ENCODE peak calls at places on chromosomes 1 and 21, in nine cellular contexts. One of them, this sample, is unnamed.

GRCh38 chr1:37306461-37306860 is 167.9 kb upstream of the ZC3H12A start:
- DNase-seq in cardiac muscle cell: no peak
- DNase-seq in naive B cell: no peak
- DNase-seq in fibroblast of mammary gland: peak
- DNase-seq in ELF-1: no peak
- DNase-seq in ascending aorta: no peak
- DNase-seq in PC-3: no peak
- DNase-seq in CD8-positive, alpha-beta memory T cell: no peak
- DNase-seq in T-helper 1 cell: no peak
- DNase-seq in this sample: no peak

GRCh38 chr1:29974345-29974744 is 738.0 kb downstream of the PTPRU start:
- DNase-seq in cardiac muscle cell: no peak
- DNase-seq in naive B cell: no peak
- DNase-seq in fibroblast of mammary gland: peak
- DNase-seq in ELF-1: peak
- DNase-seq in ascending aorta: no peak
- DNase-seq in PC-3: peak
- DNase-seq in CD8-positive, alpha-beta memory T cell: no peak
- DNase-seq in T-helper 1 cell: no peak
- DNase-seq in this sample: no peak

GRCh38 chr1:188715566-188715965 is 1762.1 kb downstream of the BRINP3 start:
- DNase-seq in cardiac muscle cell: peak
- DNase-seq in naive B cell: no peak
- DNase-seq in fibroblast of mammary gland: no peak
- DNase-seq in ELF-1: no peak
- DNase-seq in ascending aorta: no peak
- DNase-seq in PC-3: peak
- DNase-seq in CD8-positive, alpha-beta memory T cell: no peak
- DNase-seq in T-helper 1 cell: no peak
- DNase-seq in this sample: peak

GRCh38 chr1:162629651-162630050 is 2.6 kb upstream of the DDR2 start:
- DNase-seq in cardiac muscle cell: no peak
- DNase-seq in naive B cell: no peak
- DNase-seq in fibroblast of mammary gland: peak
- DNase-seq in ELF-1: no peak
- DNase-seq in ascending aorta: no peak
- DNase-seq in PC-3: no peak
- DNase-seq in CD8-positive, alpha-beta memory T cell: no peak
- DNase-seq in T-helper 1 cell: no peak
- DNase-seq in this sample: no peak

GRCh38 chr1:212010004-212010403 is 25.4 kb downstream of the INTS7 start:
- DNase-seq in cardiac muscle cell: no peak
- DNase-seq in naive B cell: no peak
- DNase-seq in fibroblast of mammary gland: no peak
- DNase-seq in ELF-1: no peak
- DNase-seq in ascending aorta: no peak
- DNase-seq in PC-3: no peak
- DNase-seq in CD8-positive, alpha-beta memory T cell: no peak
- DNase-seq in T-helper 1 cell: no peak
- DNase-seq in this sample: no peak

GRCh38 chr21:36195613-36196012 is 39.0 kb downstream of the DOP1B start:
- DNase-seq in cardiac muscle cell: no peak
- DNase-seq in naive B cell: no peak
- DNase-seq in fibroblast of mammary gland: no peak
- DNase-seq in ELF-1: no peak
- DNase-seq in ascending aorta: no peak
- DNase-seq in PC-3: no peak
- DNase-seq in CD8-positive, alpha-beta memory T cell: no peak
- DNase-seq in T-helper 1 cell: no peak
- DNase-seq in this sample: no peak

GRCh38 chr1:94792876-94793605 is 27.1 kb upstream of the SLC44A3 start:
- DNase-seq in cardiac muscle cell: no peak
- DNase-seq in naive B cell: no peak
- DNase-seq in fibroblast of mammary gland: peak
- DNase-seq in ELF-1: no peak
- DNase-seq in ascending aorta: no peak
- DNase-seq in PC-3: no peak
- DNase-seq in CD8-positive, alpha-beta memory T cell: no peak
- DNase-seq in T-helper 1 cell: no peak
- DNase-seq in this sample: no peak

GRCh38 chr1:169527461-169528213 is 41.9 kb upstream of the SLC19A2 start:
- DNase-seq in cardiac muscle cell: no peak
- DNase-seq in naive B cell: no peak
- DNase-seq in fibroblast of mammary gland: peak
- DNase-seq in ELF-1: no peak
- DNase-seq in ascending aorta: no peak
- DNase-seq in PC-3: peak
- DNase-seq in CD8-positive, alpha-beta memory T cell: no peak
- DNase-seq in T-helper 1 cell: no peak
- DNase-seq in this sample: no peak

GRCh38 chr1:224696891-224697765 is 81.0 kb downstream of the CNIH3 start:
- DNase-seq in cardiac muscle cell: no peak
- DNase-seq in naive B cell: no peak
- DNase-seq in fibroblast of mammary gland: peak
- DNase-seq in ELF-1: no peak
- DNase-seq in ascending aorta: no peak
- DNase-seq in PC-3: peak
- DNase-seq in CD8-positive, alpha-beta memory T cell: no peak
- DNase-seq in T-helper 1 cell: no peak
- DNase-seq in this sample: no peak

GRCh38 chr1:175168782-175169181 is 23.8 kb downstream of the KIAA0040 start:
- DNase-seq in cardiac muscle cell: no peak
- DNase-seq in naive B cell: no peak
- DNase-seq in fibroblast of mammary gland: no peak
- DNase-seq in ELF-1: no peak
- DNase-seq in ascending aorta: no peak
- DNase-seq in PC-3: no peak
- DNase-seq in CD8-positive, alpha-beta memory T cell: no peak
- DNase-seq in T-helper 1 cell: no peak
- DNase-seq in this sample: no peak

GRCh38 chr1:4794020-4794780 is 139.8 kb downstream of the AJAP1 start:
- DNase-seq in cardiac muscle cell: no peak
- DNase-seq in naive B cell: no peak
- DNase-seq in fibroblast of mammary gland: peak
- DNase-seq in ELF-1: no peak
- DNase-seq in ascending aorta: no peak
- DNase-seq in PC-3: no peak
- DNase-seq in CD8-positive, alpha-beta memory T cell: no peak
- DNase-seq in T-helper 1 cell: no peak
- DNase-seq in this sample: no peak

GRCh38 chr1:24411963-24412362 is 1.6 kb downstream of the STPG1 start:
- DNase-seq in cardiac muscle cell: no peak
- DNase-seq in naive B cell: no peak
- DNase-seq in fibroblast of mammary gland: no peak
- DNase-seq in ELF-1: no peak
- DNase-seq in ascending aorta: no peak
- DNase-seq in PC-3: peak
- DNase-seq in CD8-positive, alpha-beta memory T cell: no peak
- DNase-seq in T-helper 1 cell: no peak
- DNase-seq in this sample: no peak

GRCh38 chr1:246583448-246584185 is 17.4 kb downstream of the CNST start:
- DNase-seq in cardiac muscle cell: no peak
- DNase-seq in naive B cell: no peak
- DNase-seq in fibroblast of mammary gland: peak
- DNase-seq in ELF-1: no peak
- DNase-seq in ascending aorta: no peak
- DNase-seq in PC-3: no peak
- DNase-seq in CD8-positive, alpha-beta memory T cell: no peak
- DNase-seq in T-helper 1 cell: no peak
- DNase-seq in this sample: no peak

GRCh38 chr1:168554603-168555520 is 11.1 kb upstream of the XCL2 start:
- DNase-seq in cardiac muscle cell: no peak
- DNase-seq in naive B cell: no peak
- DNase-seq in fibroblast of mammary gland: no peak
- DNase-seq in ELF-1: no peak
- DNase-seq in ascending aorta: no peak
- DNase-seq in PC-3: no peak
- DNase-seq in CD8-positive, alpha-beta memory T cell: no peak
- DNase-seq in T-helper 1 cell: no peak
- DNase-seq in this sample: no peak

GRCh38 chr21:44901391-44902074 is 19.2 kb downstream of the ITGB2 start:
- DNase-seq in cardiac muscle cell: no peak
- DNase-seq in naive B cell: no peak
- DNase-seq in fibroblast of mammary gland: no peak
- DNase-seq in ELF-1: no peak
- DNase-seq in ascending aorta: no peak
- DNase-seq in PC-3: no peak
- DNase-seq in CD8-positive, alpha-beta memory T cell: no peak
- DNase-seq in T-helper 1 cell: no peak
- DNase-seq in this sample: no peak

GRCh38 chr1:6521502-6521901 is 30.0 kb upstream of the PLEKHG5 start:
- DNase-seq in cardiac muscle cell: no peak
- DNase-seq in naive B cell: no peak
- DNase-seq in fibroblast of mammary gland: no peak
- DNase-seq in ELF-1: no peak
- DNase-seq in ascending aorta: no peak
- DNase-seq in PC-3: peak
- DNase-seq in CD8-positive, alpha-beta memory T cell: no peak
- DNase-seq in T-helper 1 cell: no peak
- DNase-seq in this sample: no peak

GRCh38 chr21:44878053-44878982 is 4.8 kb upstream of the PTTG1IP start:
- DNase-seq in cardiac muscle cell: no peak
- DNase-seq in naive B cell: no peak
- DNase-seq in fibroblast of mammary gland: no peak
- DNase-seq in ELF-1: no peak
- DNase-seq in ascending aorta: no peak
- DNase-seq in PC-3: peak
- DNase-seq in CD8-positive, alpha-beta memory T cell: no peak
- DNase-seq in T-helper 1 cell: no peak
- DNase-seq in this sample: no peak

GRCh38 chr1:243343970-243344749 is 88.3 kb downstream of the SDCCAG8 start:
- DNase-seq in cardiac muscle cell: peak
- DNase-seq in naive B cell: peak
- DNase-seq in fibroblast of mammary gland: peak
- DNase-seq in ELF-1: no peak
- DNase-seq in ascending aorta: no peak
- DNase-seq in PC-3: peak
- DNase-seq in CD8-positive, alpha-beta memory T cell: peak
- DNase-seq in T-helper 1 cell: no peak
- DNase-seq in this sample: peak

GRCh38 chr1:3886691-3887090 is 13.4 kb downstream of the C1orf174 start:
- DNase-seq in cardiac muscle cell: no peak
- DNase-seq in naive B cell: no peak
- DNase-seq in fibroblast of mammary gland: no peak
- DNase-seq in ELF-1: no peak
- DNase-seq in ascending aorta: no peak
- DNase-seq in PC-3: no peak
- DNase-seq in CD8-positive, alpha-beta memory T cell: no peak
- DNase-seq in T-helper 1 cell: no peak
- DNase-seq in this sample: no peak

GRCh38 chr1:90143522-90144050 is 148.7 kb downstream of the ZNF326 start:
- DNase-seq in cardiac muscle cell: no peak
- DNase-seq in naive B cell: no peak
- DNase-seq in fibroblast of mammary gland: no peak
- DNase-seq in ELF-1: no peak
- DNase-seq in ascending aorta: no peak
- DNase-seq in PC-3: no peak
- DNase-seq in CD8-positive, alpha-beta memory T cell: no peak
- DNase-seq in T-helper 1 cell: no peak
- DNase-seq in this sample: no peak

GRCh38 chr1:65214340-65215027 is 66.5 kb downstream of the AK4 start:
- DNase-seq in cardiac muscle cell: no peak
- DNase-seq in naive B cell: no peak
- DNase-seq in fibroblast of mammary gland: no peak
- DNase-seq in ELF-1: no peak
- DNase-seq in ascending aorta: no peak
- DNase-seq in PC-3: no peak
- DNase-seq in CD8-positive, alpha-beta memory T cell: no peak
- DNase-seq in T-helper 1 cell: no peak
- DNase-seq in this sample: no peak

GRCh38 chr1:227815468-227816409 is at the start of gene PRSS38:
- DNase-seq in cardiac muscle cell: no peak
- DNase-seq in naive B cell: no peak
- DNase-seq in fibroblast of mammary gland: no peak
- DNase-seq in ELF-1: no peak
- DNase-seq in ascending aorta: no peak
- DNase-seq in PC-3: no peak
- DNase-seq in CD8-positive, alpha-beta memory T cell: no peak
- DNase-seq in T-helper 1 cell: no peak
- DNase-seq in this sample: no peak

GRCh38 chr1:29501227-29501976 is 265.1 kb downstream of the PTPRU start:
- DNase-seq in cardiac muscle cell: no peak
- DNase-seq in naive B cell: no peak
- DNase-seq in fibroblast of mammary gland: no peak
- DNase-seq in ELF-1: peak
- DNase-seq in ascending aorta: no peak
- DNase-seq in PC-3: no peak
- DNase-seq in CD8-positive, alpha-beta memory T cell: no peak
- DNase-seq in T-helper 1 cell: no peak
- DNase-seq in this sample: no peak

GRCh38 chr21:15964181-15964855 is 234.5 kb downstream of the USP25 start:
- DNase-seq in cardiac muscle cell: no peak
- DNase-seq in naive B cell: no peak
- DNase-seq in fibroblast of mammary gland: peak
- DNase-seq in ELF-1: no peak
- DNase-seq in ascending aorta: no peak
- DNase-seq in PC-3: no peak
- DNase-seq in CD8-positive, alpha-beta memory T cell: no peak
- DNase-seq in T-helper 1 cell: no peak
- DNase-seq in this sample: no peak

GRCh38 chr1:8015036-8015808 is 10.9 kb downstream of the ERRFI1 start:
- DNase-seq in cardiac muscle cell: peak
- DNase-seq in naive B cell: peak
- DNase-seq in fibroblast of mammary gland: peak
- DNase-seq in ELF-1: peak
- DNase-seq in ascending aorta: peak
- DNase-seq in PC-3: peak
- DNase-seq in CD8-positive, alpha-beta memory T cell: peak
- DNase-seq in T-helper 1 cell: peak
- DNase-seq in this sample: peak

This sample was measured in NAMALWA.